ENCODE peak calls at places on chromosome 5, in eight cellular contexts. One of them, this sample, is unnamed.

GRCh38 chr5:127650022-127650421 is 1.1 kb downstream of the CTXN3 start:
- DNase-seq in ACHN: no peak
- DNase-seq in stimulated activated CD4-positive, alpha-beta T cell treated with anti-CD3 and anti-CD28 coated beads, Interleukin-1b, Interleukin-23, amount 100 ng/mL, for 4 hours: no peak
- DNase-seq in T-cell: no peak
- DNase-seq in left cardiac atrium: no peak
- DNase-seq in cerebellar cortex: no peak
- DNase-seq in G401: no peak
- DNase-seq in HuH-7: no peak
- DNase-seq in this sample: peak; percentile 36

GRCh38 chr5:53008751-53009150 is 19.6 kb downstream of the ITGA2 start:
- DNase-seq in cerebellar cortex: no peak
- DNase-seq in T-cell: no peak
- DNase-seq in HuH-7: no peak
- DNase-seq in ACHN: peak; percentile 31
- DNase-seq in stimulated activated CD4-positive, alpha-beta T cell treated with anti-CD3 and anti-CD28 coated beads, Interleukin-1b, Interleukin-23, amount 100 ng/mL, for 4 hours: no peak
- DNase-seq in G401: no peak
- DNase-seq in left cardiac atrium: no peak
- DNase-seq in this sample: no peak

GRCh38 chr5:60883229-60883628 is 39.2 kb upstream of the ELOVL7 start:
- DNase-seq in ACHN: peak; percentile 52
- DNase-seq in stimulated activated CD4-positive, alpha-beta T cell treated with anti-CD3 and anti-CD28 coated beads, Interleukin-1b, Interleukin-23, amount 100 ng/mL, for 4 hours: no peak
- DNase-seq in T-cell: no peak
- DNase-seq in left cardiac atrium: no peak
- DNase-seq in G401: peak; percentile 6
- DNase-seq in cerebellar cortex: peak; percentile 12
- DNase-seq in HuH-7: peak; percentile 37
- DNase-seq in this sample: no peak

GRCh38 chr5:157107508-157107907 is 1.3 kb downstream of the HAVCR2 start:
- DNase-seq in HuH-7: no peak
- DNase-seq in T-cell: no peak
- DNase-seq in ACHN: no peak
- DNase-seq in cerebellar cortex: no peak
- DNase-seq in left cardiac atrium: no peak
- DNase-seq in G401: no peak
- DNase-seq in stimulated activated CD4-positive, alpha-beta T cell treated with anti-CD3 and anti-CD28 coated beads, Interleukin-1b, Interleukin-23, amount 100 ng/mL, for 4 hours: no peak
- DNase-seq in this sample: no peak

GRCh38 chr5:161369032-161369431 is 177.5 kb downstream of the GABRB2 start:
- DNase-seq in left cardiac atrium: no peak
- DNase-seq in cerebellar cortex: no peak
- DNase-seq in G401: no peak
- DNase-seq in ACHN: no peak
- DNase-seq in T-cell: no peak
- DNase-seq in HuH-7: no peak
- DNase-seq in stimulated activated CD4-positive, alpha-beta T cell treated with anti-CD3 and anti-CD28 coated beads, Interleukin-1b, Interleukin-23, amount 100 ng/mL, for 4 hours: no peak
- DNase-seq in this sample: no peak

GRCh38 chr5:129820-130219 is 37.9 kb downstream of the PLEKHG4B start:
- DNase-seq in ACHN: peak; percentile 3
- DNase-seq in left cardiac atrium: no peak
- DNase-seq in HuH-7: no peak
- DNase-seq in stimulated activated CD4-positive, alpha-beta T cell treated with anti-CD3 and anti-CD28 coated beads, Interleukin-1b, Interleukin-23, amount 100 ng/mL, for 4 hours: no peak
- DNase-seq in T-cell: no peak
- DNase-seq in G401: no peak
- DNase-seq in cerebellar cortex: no peak
- DNase-seq in this sample: no peak

GRCh38 chr5:145925353-145925752 is 11.0 kb upstream of the SH3RF2 start:
- DNase-seq in G401: peak; percentile 48
- DNase-seq in T-cell: no peak
- DNase-seq in ACHN: peak; percentile 88
- DNase-seq in left cardiac atrium: no peak
- DNase-seq in cerebellar cortex: peak; percentile 73
- DNase-seq in HuH-7: no peak
- DNase-seq in stimulated activated CD4-positive, alpha-beta T cell treated with anti-CD3 and anti-CD28 coated beads, Interleukin-1b, Interleukin-23, amount 100 ng/mL, for 4 hours: no peak
- DNase-seq in this sample: no peak

GRCh38 chr5:154755361-154756202 is at the start of gene LARP1:
- DNase-seq in HuH-7: peak; percentile 45
- DNase-seq in cerebellar cortex: no peak
- DNase-seq in left cardiac atrium: peak; percentile 63
- DNase-seq in T-cell: peak; percentile 20
- DNase-seq in G401: peak; percentile 39
- DNase-seq in ACHN: peak; percentile 38
- DNase-seq in stimulated activated CD4-positive, alpha-beta T cell treated with anti-CD3 and anti-CD28 coated beads, Interleukin-1b, Interleukin-23, amount 100 ng/mL, for 4 hours: no peak
- DNase-seq in this sample: peak; percentile 57

GRCh38 chr5:169548315-169548714 is 35.3 kb upstream of the SPDL1 start:
- DNase-seq in ACHN: peak; percentile 52
- DNase-seq in T-cell: no peak
- DNase-seq in cerebellar cortex: peak; percentile 59
- DNase-seq in stimulated activated CD4-positive, alpha-beta T cell treated with anti-CD3 and anti-CD28 coated beads, Interleukin-1b, Interleukin-23, amount 100 ng/mL, for 4 hours: no peak
- DNase-seq in G401: peak; percentile 67
- DNase-seq in HuH-7: no peak
- DNase-seq in left cardiac atrium: no peak
- DNase-seq in this sample: no peak

GRCh38 chr5:106759581-106759980 is 911.2 kb downstream of the EFNA5 start:
- DNase-seq in stimulated activated CD4-positive, alpha-beta T cell treated with anti-CD3 and anti-CD28 coated beads, Interleukin-1b, Interleukin-23, amount 100 ng/mL, for 4 hours: no peak
- DNase-seq in left cardiac atrium: no peak
- DNase-seq in G401: no peak
- DNase-seq in HuH-7: no peak
- DNase-seq in cerebellar cortex: no peak
- DNase-seq in T-cell: no peak
- DNase-seq in ACHN: no peak
- DNase-seq in this sample: no peak

GRCh38 chr5:27911216-27911615 is 872.8 kb upstream of the CDH9 start:
- DNase-seq in ACHN: no peak
- DNase-seq in G401: no peak
- DNase-seq in HuH-7: no peak
- DNase-seq in T-cell: no peak
- DNase-seq in cerebellar cortex: no peak
- DNase-seq in stimulated activated CD4-positive, alpha-beta T cell treated with anti-CD3 and anti-CD28 coated beads, Interleukin-1b, Interleukin-23, amount 100 ng/mL, for 4 hours: no peak
- DNase-seq in left cardiac atrium: no peak
- DNase-seq in this sample: no peak

GRCh38 chr5:14534773-14535172 is 46.8 kb upstream of the OTULINL start:
- DNase-seq in T-cell: no peak
- DNase-seq in G401: no peak
- DNase-seq in left cardiac atrium: no peak
- DNase-seq in cerebellar cortex: no peak
- DNase-seq in HuH-7: no peak
- DNase-seq in stimulated activated CD4-positive, alpha-beta T cell treated with anti-CD3 and anti-CD28 coated beads, Interleukin-1b, Interleukin-23, amount 100 ng/mL, for 4 hours: no peak
- DNase-seq in ACHN: no peak
- DNase-seq in this sample: no peak

GRCh38 chr5:168284809-168285208 is 6.6 kb upstream of the WWC1 start:
- DNase-seq in G401: no peak
- DNase-seq in cerebellar cortex: no peak
- DNase-seq in T-cell: no peak
- DNase-seq in ACHN: no peak
- DNase-seq in HuH-7: no peak
- DNase-seq in stimulated activated CD4-positive, alpha-beta T cell treated with anti-CD3 and anti-CD28 coated beads, Interleukin-1b, Interleukin-23, amount 100 ng/mL, for 4 hours: no peak
- DNase-seq in left cardiac atrium: no peak
- DNase-seq in this sample: no peak

GRCh38 chr5:54184797-54185196 is 125.6 kb downstream of the ARL15 start:
- DNase-seq in cerebellar cortex: no peak
- DNase-seq in T-cell: no peak
- DNase-seq in G401: no peak
- DNase-seq in ACHN: no peak
- DNase-seq in left cardiac atrium: no peak
- DNase-seq in stimulated activated CD4-positive, alpha-beta T cell treated with anti-CD3 and anti-CD28 coated beads, Interleukin-1b, Interleukin-23, amount 100 ng/mL, for 4 hours: no peak
- DNase-seq in HuH-7: no peak
- DNase-seq in this sample: no peak

GRCh38 chr5:148910686-148911361 is 84.4 kb downstream of the ADRB2 start:
- DNase-seq in cerebellar cortex: no peak
- DNase-seq in T-cell: no peak
- DNase-seq in ACHN: peak; percentile 79
- DNase-seq in HuH-7: no peak
- DNase-seq in left cardiac atrium: peak; percentile 31
- DNase-seq in G401: no peak
- DNase-seq in stimulated activated CD4-positive, alpha-beta T cell treated with anti-CD3 and anti-CD28 coated beads, Interleukin-1b, Interleukin-23, amount 100 ng/mL, for 4 hours: no peak
- DNase-seq in this sample: peak; percentile 68

GRCh38 chr5:129672006-129672405 is 75.9 kb upstream of the MINAR2 start:
- DNase-seq in stimulated activated CD4-positive, alpha-beta T cell treated with anti-CD3 and anti-CD28 coated beads, Interleukin-1b, Interleukin-23, amount 100 ng/mL, for 4 hours: no peak
- DNase-seq in left cardiac atrium: no peak
- DNase-seq in cerebellar cortex: no peak
- DNase-seq in HuH-7: no peak
- DNase-seq in T-cell: no peak
- DNase-seq in ACHN: no peak
- DNase-seq in G401: no peak
- DNase-seq in this sample: no peak

GRCh38 chr5:6504677-6505414 is 56.2 kb downstream of the UBE2QL1 start:
- DNase-seq in stimulated activated CD4-positive, alpha-beta T cell treated with anti-CD3 and anti-CD28 coated beads, Interleukin-1b, Interleukin-23, amount 100 ng/mL, for 4 hours: no peak
- DNase-seq in cerebellar cortex: no peak
- DNase-seq in G401: no peak
- DNase-seq in ACHN: no peak
- DNase-seq in HuH-7: no peak
- DNase-seq in left cardiac atrium: no peak
- DNase-seq in T-cell: no peak
- DNase-seq in this sample: no peak

GRCh38 chr5:173328896-173329369 is 719 bp upstream of the STC2 start:
- DNase-seq in ACHN: peak; percentile 44
- DNase-seq in G401: no peak
- DNase-seq in left cardiac atrium: no peak
- DNase-seq in HuH-7: no peak
- DNase-seq in cerebellar cortex: no peak
- DNase-seq in stimulated activated CD4-positive, alpha-beta T cell treated with anti-CD3 and anti-CD28 coated beads, Interleukin-1b, Interleukin-23, amount 100 ng/mL, for 4 hours: no peak
- DNase-seq in T-cell: no peak
- DNase-seq in this sample: no peak

GRCh38 chr5:94268226-94268625 is 350.2 kb downstream of the KIAA0825 start:
- DNase-seq in ACHN: no peak
- DNase-seq in cerebellar cortex: no peak
- DNase-seq in left cardiac atrium: no peak
- DNase-seq in HuH-7: no peak
- DNase-seq in T-cell: no peak
- DNase-seq in G401: no peak
- DNase-seq in stimulated activated CD4-positive, alpha-beta T cell treated with anti-CD3 and anti-CD28 coated beads, Interleukin-1b, Interleukin-23, amount 100 ng/mL, for 4 hours: no peak
- DNase-seq in this sample: peak; percentile 31

GRCh38 chr5:133261993-133262392 is 210.2 kb downstream of the HSPA4 start:
- DNase-seq in ACHN: no peak
- DNase-seq in G401: no peak
- DNase-seq in T-cell: no peak
- DNase-seq in HuH-7: peak; percentile 46
- DNase-seq in stimulated activated CD4-positive, alpha-beta T cell treated with anti-CD3 and anti-CD28 coated beads, Interleukin-1b, Interleukin-23, amount 100 ng/mL, for 4 hours: no peak
- DNase-seq in left cardiac atrium: no peak
- DNase-seq in cerebellar cortex: no peak
- DNase-seq in this sample: no peak

GRCh38 chr5:132363431-132364112 is 5.9 kb upstream of the SLC22A5 start:
- DNase-seq in G401: peak; percentile 71
- DNase-seq in stimulated activated CD4-positive, alpha-beta T cell treated with anti-CD3 and anti-CD28 coated beads, Interleukin-1b, Interleukin-23, amount 100 ng/mL, for 4 hours: no peak
- DNase-seq in left cardiac atrium: peak; percentile 59
- DNase-seq in ACHN: peak; percentile 87
- DNase-seq in cerebellar cortex: peak; percentile 66
- DNase-seq in HuH-7: no peak
- DNase-seq in T-cell: no peak
- DNase-seq in this sample: no peak

GRCh38 chr5:103371046-103371603 is 112.6 kb downstream of the MACIR start:
- DNase-seq in ACHN: no peak
- DNase-seq in HuH-7: no peak
- DNase-seq in cerebellar cortex: no peak
- DNase-seq in left cardiac atrium: no peak
- DNase-seq in stimulated activated CD4-positive, alpha-beta T cell treated with anti-CD3 and anti-CD28 coated beads, Interleukin-1b, Interleukin-23, amount 100 ng/mL, for 4 hours: no peak
- DNase-seq in G401: no peak
- DNase-seq in T-cell: no peak
- DNase-seq in this sample: no peak

GRCh38 chr5:73120222-73121108 is at the start of gene TMEM171:
- DNase-seq in G401: no peak
- DNase-seq in stimulated activated CD4-positive, alpha-beta T cell treated with anti-CD3 and anti-CD28 coated beads, Interleukin-1b, Interleukin-23, amount 100 ng/mL, for 4 hours: no peak
- DNase-seq in T-cell: no peak
- DNase-seq in left cardiac atrium: peak; percentile 29
- DNase-seq in HuH-7: peak; percentile 30
- DNase-seq in cerebellar cortex: no peak
- DNase-seq in ACHN: peak; percentile 58
- DNase-seq in this sample: peak; percentile 88

GRCh38 chr5:66247176-66247960 is 103.3 kb downstream of the SREK1 start:
- DNase-seq in T-cell: no peak
- DNase-seq in G401: no peak
- DNase-seq in cerebellar cortex: no peak
- DNase-seq in ACHN: peak; percentile 46
- DNase-seq in left cardiac atrium: no peak
- DNase-seq in stimulated activated CD4-positive, alpha-beta T cell treated with anti-CD3 and anti-CD28 coated beads, Interleukin-1b, Interleukin-23, amount 100 ng/mL, for 4 hours: no peak
- DNase-seq in HuH-7: no peak
- DNase-seq in this sample: no peak

GRCh38 chr5:41346609-41347008 is 133.3 kb upstream of the C6 start:
- DNase-seq in ACHN: no peak
- DNase-seq in left cardiac atrium: no peak
- DNase-seq in T-cell: no peak
- DNase-seq in stimulated activated CD4-positive, alpha-beta T cell treated with anti-CD3 and anti-CD28 coated beads, Interleukin-1b, Interleukin-23, amount 100 ng/mL, for 4 hours: no peak
- DNase-seq in G401: no peak
- DNase-seq in cerebellar cortex: no peak
- DNase-seq in HuH-7: no peak
- DNase-seq in this sample: no peak

GRCh38 chr5:72159501-72159911 is 52.2 kb downstream of the MAP1B start:
- DNase-seq in ACHN: no peak
- DNase-seq in cerebellar cortex: no peak
- DNase-seq in left cardiac atrium: no peak
- DNase-seq in T-cell: no peak
- DNase-seq in HuH-7: no peak
- DNase-seq in stimulated activated CD4-positive, alpha-beta T cell treated with anti-CD3 and anti-CD28 coated beads, Interleukin-1b, Interleukin-23, amount 100 ng/mL, for 4 hours: no peak
- DNase-seq in G401: no peak
- DNase-seq in this sample: no peak

GRCh38 chr5:65986050-65986451 is 59.7 kb downstream of the ERBIN start:
- DNase-seq in cerebellar cortex: no peak
- DNase-seq in G401: no peak
- DNase-seq in T-cell: no peak
- DNase-seq in left cardiac atrium: no peak
- DNase-seq in ACHN: no peak
- DNase-seq in HuH-7: no peak
- DNase-seq in stimulated activated CD4-positive, alpha-beta T cell treated with anti-CD3 and anti-CD28 coated beads, Interleukin-1b, Interleukin-23, amount 100 ng/mL, for 4 hours: no peak
- DNase-seq in this sample: no peak

GRCh38 chr5:143304836-143305475 is 98.5 kb downstream of the NR3C1 start:
- DNase-seq in left cardiac atrium: no peak
- DNase-seq in stimulated activated CD4-positive, alpha-beta T cell treated with anti-CD3 and anti-CD28 coated beads, Interleukin-1b, Interleukin-23, amount 100 ng/mL, for 4 hours: no peak
- DNase-seq in G401: no peak
- DNase-seq in T-cell: no peak
- DNase-seq in cerebellar cortex: no peak
- DNase-seq in ACHN: no peak
- DNase-seq in HuH-7: no peak
- DNase-seq in this sample: no peak

GRCh38 chr5:154133591-154133990 is 56.9 kb upstream of the GALNT10 start:
- DNase-seq in ACHN: no peak
- DNase-seq in left cardiac atrium: no peak
- DNase-seq in HuH-7: no peak
- DNase-seq in T-cell: no peak
- DNase-seq in G401: no peak
- DNase-seq in cerebellar cortex: no peak
- DNase-seq in stimulated activated CD4-positive, alpha-beta T cell treated with anti-CD3 and anti-CD28 coated beads, Interleukin-1b, Interleukin-23, amount 100 ng/mL, for 4 hours: no peak
- DNase-seq in this sample: no peak

GRCh38 chr5:116944171-116944570 is 369.5 kb upstream of the SEMA6A start:
- DNase-seq in left cardiac atrium: no peak
- DNase-seq in cerebellar cortex: no peak
- DNase-seq in stimulated activated CD4-positive, alpha-beta T cell treated with anti-CD3 and anti-CD28 coated beads, Interleukin-1b, Interleukin-23, amount 100 ng/mL, for 4 hours: no peak
- DNase-seq in G401: no peak
- DNase-seq in ACHN: no peak
- DNase-seq in HuH-7: peak; percentile 4
- DNase-seq in T-cell: no peak
- DNase-seq in this sample: no peak

GRCh38 chr5:40409600-40409999 is 270.1 kb upstream of the PTGER4 start:
- DNase-seq in left cardiac atrium: no peak
- DNase-seq in ACHN: no peak
- DNase-seq in cerebellar cortex: no peak
- DNase-seq in stimulated activated CD4-positive, alpha-beta T cell treated with anti-CD3 and anti-CD28 coated beads, Interleukin-1b, Interleukin-23, amount 100 ng/mL, for 4 hours: no peak
- DNase-seq in G401: no peak
- DNase-seq in HuH-7: no peak
- DNase-seq in T-cell: peak; percentile 68
- DNase-seq in this sample: no peak

GRCh38 chr5:61381968-61382367 is 49.9 kb downstream of the ZSWIM6 start:
- DNase-seq in T-cell: no peak
- DNase-seq in G401: no peak
- DNase-seq in stimulated activated CD4-positive, alpha-beta T cell treated with anti-CD3 and anti-CD28 coated beads, Interleukin-1b, Interleukin-23, amount 100 ng/mL, for 4 hours: no peak
- DNase-seq in left cardiac atrium: no peak
- DNase-seq in ACHN: no peak
- DNase-seq in HuH-7: no peak
- DNase-seq in cerebellar cortex: no peak
- DNase-seq in this sample: no peak

GRCh38 chr5:68068204-68068603 is 147.4 kb upstream of the PIK3R1 start:
- DNase-seq in stimulated activated CD4-positive, alpha-beta T cell treated with anti-CD3 and anti-CD28 coated beads, Interleukin-1b, Interleukin-23, amount 100 ng/mL, for 4 hours: no peak
- DNase-seq in cerebellar cortex: no peak
- DNase-seq in HuH-7: no peak
- DNase-seq in ACHN: no peak
- DNase-seq in T-cell: no peak
- DNase-seq in left cardiac atrium: no peak
- DNase-seq in G401: no peak
- DNase-seq in this sample: no peak

GRCh38 chr5:74231697-74232096 is 408.8 kb downstream of the ENC1 start:
- DNase-seq in T-cell: no peak
- DNase-seq in left cardiac atrium: no peak
- DNase-seq in ACHN: no peak
- DNase-seq in HuH-7: no peak
- DNase-seq in G401: no peak
- DNase-seq in stimulated activated CD4-positive, alpha-beta T cell treated with anti-CD3 and anti-CD28 coated beads, Interleukin-1b, Interleukin-23, amount 100 ng/mL, for 4 hours: no peak
- DNase-seq in cerebellar cortex: no peak
- DNase-seq in this sample: no peak

This sample was measured in left lung.